ENCODE peak calls at places on chromosomes 2 and 18, in four cellular contexts. F is neuronal stem cell, V is H9, W is H1. P is an unnamed sample.

GRCh38 chr2:232349946-232350635 is 28.5 kb upstream of the ALPP start:
- DNase-seq in F (no peak), V (no peak), W (peak), P (no peak)

GRCh38 chr18:10070581-10071000 is 156.8 kb downstream of the VAPA start:
- DNase-seq in W (no peak), V (no peak), F (no peak), P (peak)

GRCh38 chr2:226726546-226726945 is 73.1 kb downstream of the IRS1 start:
- DNase-seq in W (no peak), F (no peak), V (no peak), P (no peak)

GRCh38 chr2:151999058-151999457 is 99.8 kb downstream of the CACNB4 start:
- DNase-seq in W (peak), F (peak), V (peak), P (peak)

GRCh38 chr2:83162421-83162820 is 1296.7 kb downstream of the SUCLG1 start:
- DNase-seq in V (no peak), W (no peak), F (no peak), P (no peak)

GRCh38 chr2:14944562-14945346 is 312.2 kb downstream of the LRATD1 start:
- DNase-seq in W (peak), V (peak), F (no peak), P (no peak)

GRCh38 chr18:25233582-25234362 is 118.2 kb downstream of the ZNF521 start:
- DNase-seq in V (no peak), F (no peak), W (no peak), P (peak)

GRCh38 chr2:222271854-222272253 is 26.9 kb downstream of the PAX3 start:
- DNase-seq in W (no peak), F (no peak), V (no peak), P (no peak)

GRCh38 chr2:185947722-185948121 is 209.1 kb downstream of the FSIP2 start:
- DNase-seq in V (no peak), F (peak), W (no peak), P (no peak)

GRCh38 chr2:159551811-159552210 is 64.5 kb downstream of the BAZ2B start:
- DNase-seq in F (no peak), V (no peak), W (no peak), P (no peak)

GRCh38 chr2:67388680-67389079 is 8.5 kb upstream of the ETAA1 start:
- DNase-seq in W (no peak), V (peak), F (no peak), P (no peak)

GRCh38 chr2:206378835-206379234 is 64.5 kb upstream of the ADAM23 start:
- DNase-seq in F (no peak), V (no peak), W (no peak), P (no peak)

GRCh38 chr2:169877406-169877805 is 50.2 kb downstream of the UBR3 start:
- DNase-seq in W (no peak), V (no peak), F (no peak), P (peak)

GRCh38 chr2:38115216-38116012 is 39.5 kb upstream of the CYP1B1 start:
- DNase-seq in W (peak), V (peak), F (peak), P (peak)

GRCh38 chr2:101981484-101981883 is 10.3 kb upstream of the IL1R2 start:
- DNase-seq in F (no peak), V (no peak), W (no peak), P (peak)

GRCh38 chr2:148614332-148615049 is 30.1 kb upstream of the EPC2 start:
- DNase-seq in V (no peak), F (no peak), W (no peak), P (peak)

GRCh38 chr2:216594081-216594480 is 39.1 kb upstream of the IGFBP2 start:
- DNase-seq in W (no peak), V (no peak), F (no peak), P (no peak)

GRCh38 chr2:204086167-204086566 is 149.6 kb downstream of the ICOS start:
- DNase-seq in W (no peak), F (no peak), V (no peak), P (no peak)

GRCh38 chr18:68121826-68122225 is 593.1 kb downstream of the TMX3 start:
- DNase-seq in F (no peak), W (no peak), V (no peak), P (no peak)

GRCh38 chr18:55264108-55264507 is 304.8 kb upstream of the CCDC68 start:
- DNase-seq in W (no peak), F (peak), V (no peak), P (no peak)

GRCh38 chr18:32349728-32350395 is 120.8 kb downstream of the GAREM1 start:
- DNase-seq in V (no peak), W (no peak), F (no peak), P (peak)

GRCh38 chr2:151771599-151772358 is 37.5 kb upstream of the NEB start:
- DNase-seq in F (no peak), W (no peak), V (no peak), P (peak)

GRCh38 chr2:11292464-11293255 is 51.8 kb downstream of the ROCK2 start:
- DNase-seq in V (no peak), W (no peak), F (no peak), P (peak)

GRCh38 chr2:24024018-24024417 is 14.1 kb downstream of the MFSD2B start:
- DNase-seq in V (peak), F (no peak), W (no peak), P (no peak)

GRCh38 chr18:22683196-22683676 is 249.9 kb upstream of the RBBP8 start:
- DNase-seq in F (no peak), V (no peak), W (no peak), P (no peak)

GRCh38 chr18:21444465-21445023 is 156.0 kb downstream of the ESCO1 start:
- DNase-seq in W (no peak), V (peak), F (peak), P (peak)

GRCh38 chr2:740446-741293 is 63.5 kb upstream of the TMEM18 start:
- DNase-seq in F (peak), V (peak), W (peak), P (peak)

GRCh38 chr2:1663621-1664020 is 80.7 kb downstream of the PXDN start:
- DNase-seq in F (no peak), V (peak), W (no peak), P (no peak)

GRCh38 chr18:58967643-58968291 is 103.1 kb downstream of the ZNF532 start:
- DNase-seq in W (no peak), V (no peak), F (no peak), P (peak)

GRCh38 chr2:135629520-135629919 is 98.2 kb downstream of the R3HDM1 start:
- DNase-seq in F (no peak), W (no peak), V (no peak), P (no peak)

DNA sequence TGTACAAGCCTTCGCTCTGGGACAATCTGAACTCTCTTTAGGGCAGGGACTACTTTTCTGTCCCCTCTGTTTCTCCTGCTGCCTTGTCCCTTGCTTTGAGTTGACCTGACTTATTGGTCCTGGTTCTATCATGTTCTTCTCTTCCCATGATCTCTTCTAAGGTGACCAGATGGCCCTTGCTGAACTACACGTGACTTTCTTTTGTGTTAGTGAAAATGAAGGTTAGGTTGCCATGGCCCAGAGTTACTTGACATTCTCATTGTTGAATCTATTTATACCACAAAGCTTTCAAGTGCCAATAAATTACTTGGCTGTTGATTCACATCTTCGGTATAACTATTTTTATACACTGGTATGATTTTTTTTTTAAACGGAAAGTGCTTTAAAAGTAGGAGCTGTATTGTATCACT is 24.4 kb downstream of the MRPL33 start:
- DNase-seq in W (peak), V (no peak), F (no peak), P (peak)
- H2BK15ac ChIP-seq in W (no peak), V (no peak), F (no peak), P (no peak)

DNA sequence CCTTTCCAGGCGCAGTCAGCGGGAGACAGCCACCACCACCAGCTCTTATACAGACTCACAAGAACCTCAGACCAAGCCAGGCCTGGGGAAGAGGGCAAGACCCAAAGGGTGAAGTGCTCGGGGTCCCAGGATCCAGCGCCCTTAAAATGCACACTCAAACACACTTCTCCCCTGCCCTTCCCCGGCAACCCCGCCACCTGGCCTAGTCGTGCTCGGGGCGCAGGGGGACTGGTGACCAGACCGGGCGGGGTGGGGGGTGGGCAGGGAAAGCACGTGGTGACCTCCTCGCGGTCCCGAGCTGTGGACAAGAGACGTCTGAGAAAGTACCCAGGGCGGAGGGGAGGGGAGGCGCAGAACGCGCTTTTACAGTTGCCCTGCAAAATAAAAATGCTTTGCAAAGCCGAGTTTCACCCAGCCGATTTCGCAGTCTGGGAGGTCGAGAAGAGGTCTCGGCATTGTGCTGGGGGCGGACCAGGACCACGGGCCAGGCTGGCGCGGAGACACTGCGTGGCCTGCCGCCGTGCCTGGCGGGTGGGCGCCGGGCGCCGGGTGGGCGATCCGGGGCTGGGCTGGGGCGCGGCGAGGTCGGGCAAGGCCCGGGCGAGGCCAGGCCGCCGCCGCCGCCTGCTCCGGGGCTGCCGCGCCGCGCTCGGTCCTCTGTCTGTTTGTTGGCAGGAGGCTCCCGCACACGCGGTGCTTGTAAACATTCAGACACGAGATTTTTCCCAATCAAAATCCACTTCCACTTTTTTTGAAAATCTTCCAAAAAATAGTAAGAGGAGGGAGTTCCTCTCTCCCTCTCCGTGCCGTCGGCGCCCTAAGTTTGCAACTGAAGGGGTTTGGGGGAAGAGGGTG is 2.0 kb downstream of the BCL11A start:
- DNase-seq in F (no peak), W (peak), V (peak), P (peak)
- H2BK12ac ChIP-seq in F (no peak), W (no peak), V (no peak), P (no peak)

GRCh38 chr2:28101123-28101522 is 210.6 kb downstream of the BABAM2 start:
- DNase-seq in V (no peak), W (no peak), F (no peak), P (no peak)
- H2BK15ac ChIP-seq in V (no peak), W (no peak), F (no peak), P (no peak)

GRCh38 chr2:31287681-31288080 is 53.7 kb downstream of the EHD3 start:
- DNase-seq in W (no peak), V (no peak), F (no peak), P (peak)
- H2BK12ac ChIP-seq in W (no peak), V (no peak), F (no peak), P (no peak)

DNA sequence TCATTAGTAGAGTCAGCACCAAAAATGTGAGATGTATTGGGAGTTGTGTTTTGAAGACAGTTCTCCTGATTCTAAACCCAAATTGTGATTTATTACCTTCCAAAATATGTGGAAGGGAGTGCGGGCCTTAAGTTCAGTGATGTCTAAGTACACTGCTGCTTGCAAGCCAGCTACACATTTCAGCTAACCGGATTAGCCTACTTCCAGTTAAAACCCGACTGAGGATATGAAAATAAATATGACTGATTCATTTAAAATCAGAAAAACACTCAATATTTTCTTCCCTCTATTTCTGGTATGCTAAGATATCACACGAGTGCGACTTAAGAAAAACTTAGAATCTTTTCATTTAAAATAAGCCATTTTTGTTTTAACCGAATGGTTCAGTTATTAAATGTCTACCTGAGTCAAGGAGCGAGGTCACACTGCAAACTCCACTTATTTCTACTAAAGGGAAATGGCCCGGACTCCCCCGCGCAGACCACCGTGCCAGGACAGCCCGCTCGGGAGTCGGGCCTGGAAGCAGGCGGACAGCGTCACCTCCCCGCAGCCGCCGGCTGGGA is 811 bp downstream of the FHL2 start:
- DNase-seq in V (no peak), W (no peak), F (no peak), P (no peak)
- H2BK15ac ChIP-seq in V (no peak), W (no peak), F (peak), P (peak)

GRCh38 chr2:7655629-7656028 is 738.4 kb downstream of the RNF144A start:
- DNase-seq in W (no peak), V (no peak), F (no peak), P (no peak)

GRCh38 chr2:7661532-7661931 is 744.3 kb downstream of the RNF144A start:
- DNase-seq in F (no peak), W (no peak), V (no peak), P (no peak)

GRCh38 chr2:7658486-7658885 is 741.3 kb downstream of the RNF144A start:
- DNase-seq in W (no peak), F (no peak), V (no peak), P (no peak)

GRCh38 chr2:7666561-7667259 is 749.5 kb downstream of the RNF144A start:
- DNase-seq in W (no peak), V (no peak), F (no peak), P (no peak)

DNA sequence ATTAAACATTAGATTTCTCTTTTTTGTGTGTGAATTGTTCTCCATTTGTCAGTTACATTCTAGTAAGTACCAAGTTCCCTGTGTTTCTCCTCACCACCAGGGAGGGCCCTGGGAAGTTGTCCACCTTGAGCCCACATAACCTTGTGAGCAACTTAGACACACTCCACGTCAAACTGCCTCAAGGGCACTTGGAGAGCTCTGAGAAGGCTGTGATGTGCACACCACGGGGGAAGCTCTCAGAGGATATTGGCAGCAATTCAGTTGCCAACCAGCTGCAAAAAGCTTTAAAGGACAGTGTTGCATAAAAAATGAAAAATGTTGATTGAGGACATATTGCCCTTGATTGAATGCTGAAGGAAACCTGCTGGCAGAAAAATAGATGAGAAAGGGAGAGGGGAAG is 743.6 kb downstream of the RNF144A start:
- DNase-seq in W (no peak), F (no peak), V (no peak), P (no peak)
- H2BK12ac ChIP-seq in W (no peak), F (no peak), V (no peak), P (no peak)

GRCh38 chr2:69201243-69201642 is 185.8 kb downstream of the GFPT1 start:
- DNase-seq in V (no peak), F (no peak), W (no peak), P (no peak)
- H2BK15ac ChIP-seq in V (no peak), F (no peak), W (no peak), P (no peak)

DNA sequence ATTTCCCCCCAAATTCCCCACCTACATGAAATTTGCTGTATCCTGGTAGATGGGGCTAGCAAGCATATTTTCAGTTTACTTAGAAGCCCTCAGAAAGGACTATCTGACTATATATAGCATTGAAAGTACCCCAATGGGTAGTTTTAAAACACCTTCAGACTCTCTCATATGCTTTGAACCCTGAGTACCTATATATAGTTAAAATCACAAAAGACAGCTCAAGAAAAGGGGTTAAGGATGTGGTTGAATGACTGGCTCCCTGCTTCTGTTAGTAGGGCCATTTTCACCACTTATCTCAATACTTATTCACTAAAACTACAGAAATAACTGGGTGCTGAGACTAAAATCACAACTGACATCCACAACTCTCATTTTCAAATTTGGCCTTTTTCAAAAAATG is 18.5 kb downstream of the WDPCP start:
- DNase-seq in F (no peak), V (no peak), W (no peak), P (no peak)
- H2BK12ac ChIP-seq in F (no peak), V (no peak), W (no peak), P (no peak)

GRCh38 chr2:173658946-173659371 is 304.3 kb downstream of the CDCA7 start:
- DNase-seq in F (no peak), V (no peak), W (no peak), P (no peak)
- H2BK15ac ChIP-seq in F (no peak), V (no peak), W (no peak), P (no peak)

GRCh38 chr2:25253153-25253617 is 84.8 kb upstream of the POMC start:
- DNase-seq in F (no peak), W (no peak), V (no peak), P (no peak)
- H2BK12ac ChIP-seq in F (no peak), W (peak), V (no peak), P (no peak)

P was measured in mesenchymal stem cell.